ENCODE peak calls at places on chromosomes 2 and 18, in ten cellular contexts. Y is heart left ventricle, R is upper lobe of left lung, G is adrenal gland, W is transverse colon, J is spleen, Q is right lobe of liver, V is ovary, O is uterus, L is testis. A is an unnamed sample.

GRCh38 chr2:156331572-156332451 is 709 bp downstream of the NR4A2 start:
- DNase-seq in Y (peak; percentile 68), R (peak; percentile 90), G (peak; percentile 80), W (peak; percentile 74), J (peak; percentile 89), Q (peak; percentile 65), V (peak; percentile 49), O (peak; percentile 60), L (peak; percentile 70), A (no peak)

GRCh38 chr18:35502062-35502461 is 4.3 kb upstream of the INO80C start:
- DNase-seq in Y (no peak), R (no peak), G (no peak), W (no peak), J (no peak), Q (no peak), V (no peak), O (no peak), L (no peak), A (no peak)

GRCh38 chr2:184938221-184938985 is 340.1 kb downstream of the ZNF804A start:
- DNase-seq in Y (no peak), R (peak; percentile 4), G (no peak), W (no peak), J (no peak), Q (no peak), V (no peak), O (no peak), L (no peak), A (no peak)

GRCh38 chr2:141707486-141707885 is 423.3 kb downstream of the LRP1B start:
- DNase-seq in Y (no peak), R (no peak), G (no peak), W (no peak), J (no peak), Q (no peak), V (no peak), O (no peak), L (no peak), A (no peak)

GRCh38 chr2:140814141-140814540 is 1316.7 kb downstream of the LRP1B start:
- DNase-seq in Y (no peak), R (no peak), G (peak; percentile 12), W (no peak), J (no peak), Q (no peak), V (no peak), O (no peak), L (no peak), A (no peak)

GRCh38 chr18:2897448-2898052 is 50.7 kb downstream of the EMILIN2 start:
- DNase-seq in Y (no peak), R (no peak), G (no peak), W (no peak), J (no peak), Q (no peak), V (no peak), O (no peak), L (no peak), A (no peak)

GRCh38 chr18:65938592-65939372 is 188.0 kb downstream of the CDH7 start:
- DNase-seq in Y (no peak), R (no peak), G (no peak), W (peak; percentile 14), J (no peak), Q (no peak), V (no peak), O (no peak), L (peak; percentile 85), A (no peak)

GRCh38 chr2:189086710-189087109 is 92.9 kb downstream of the COL5A2 start:
- DNase-seq in Y (no peak), R (no peak), G (no peak), W (no peak), J (no peak), Q (no peak), V (no peak), O (no peak), L (no peak), A (no peak)

GRCh38 chr2:24970483-24971299 is 1.1 kb downstream of the DNAJC27 start:
- DNase-seq in Y (no peak), R (peak; percentile 22), G (no peak), W (no peak), J (no peak), Q (no peak), V (peak; percentile 17), O (no peak), L (no peak), A (no peak)

GRCh38 chr2:24973812-24974211 is 2.1 kb upstream of the DNAJC27 start:
- DNase-seq in Y (no peak), R (no peak), G (no peak), W (no peak), J (no peak), Q (no peak), V (no peak), O (no peak), L (no peak), A (no peak)

GRCh38 chr2:24971550-24972314 is at the start of gene DNAJC27:
- DNase-seq in Y (peak; percentile 98), R (peak; percentile 100), G (peak; percentile 98), W (peak; percentile 98), J (peak; percentile 99), Q (peak; percentile 99), V (peak; percentile 98), O (peak; percentile 99), L (peak; percentile 98), A (peak; percentile 99)

GRCh38 chr2:24971300-24971549 is 530 bp downstream of the DNAJC27 start:
- DNase-seq in Y (no peak), R (no peak), G (peak; percentile 45), W (no peak), J (no peak), Q (no peak), V (no peak), O (no peak), L (peak; percentile 43), A (no peak)

GRCh38 chr2:24972315-24972958 is 682 bp upstream of the DNAJC27 start:
- DNase-seq in Y (peak; percentile 53), R (no peak), G (peak; percentile 57), W (peak; percentile 42), J (peak; percentile 81), Q (peak; percentile 51), V (peak; percentile 42), O (peak; percentile 33), L (peak; percentile 59), A (no peak)
- TF ChIP-seq CTCF in Y (no peak), R (no peak), G (no peak), W (no peak), J (no peak), Q (no peak), V (no peak), O (no peak), L (no peak), A (no peak)

DNA sequence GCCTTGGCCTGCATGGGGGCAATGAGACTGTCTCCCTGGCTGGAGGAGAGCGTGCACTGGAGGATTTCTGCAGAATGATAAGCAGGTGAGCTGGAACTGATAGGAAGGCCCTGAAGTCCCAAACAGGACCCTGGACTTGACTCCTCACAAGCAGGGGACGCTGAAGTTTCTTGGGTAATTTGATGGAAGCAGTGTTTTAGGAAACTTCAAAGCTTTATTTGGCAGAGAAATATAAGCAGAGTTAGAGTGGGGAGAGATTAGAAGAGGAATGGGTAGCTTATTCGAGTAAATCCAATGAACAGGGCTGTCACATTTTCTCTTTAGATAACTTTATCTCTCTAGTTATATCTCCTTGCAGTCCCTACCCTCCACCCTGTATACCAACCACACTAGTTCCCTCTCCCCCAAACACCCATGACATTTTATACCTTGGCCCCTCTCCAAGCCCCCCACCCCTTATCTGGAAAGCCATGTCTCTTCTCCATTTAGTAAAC is 73.6 kb upstream of the IGFBP5 start:
- DNase-seq in Y (no peak), R (no peak), G (no peak), W (no peak), J (no peak), Q (no peak), V (no peak), O (no peak), L (no peak), A (no peak)
- TF ChIP-seq POLR2A in Y (no peak), R (no peak), G (no peak), W (no peak), J (no peak), Q (no peak), V (no peak), O (no peak), L (no peak), A (no peak)

GRCh38 chr2:27771548-27772335 is at the start of gene MRPL33:
- DNase-seq in Y (peak; percentile 98), R (peak; percentile 98), G (peak; percentile 97), W (peak; percentile 96), J (peak; percentile 96), Q (peak; percentile 96), V (peak; percentile 94), O (peak; percentile 93), L (peak; percentile 97), A (peak; percentile 99)

GRCh38 chr2:27771202-27771547 is 344 bp upstream of the MRPL33 start:
- DNase-seq in Y (no peak), R (no peak), G (no peak), W (no peak), J (no peak), Q (no peak), V (no peak), O (no peak), L (no peak), A (no peak)

GRCh38 chr2:27776097-27776496 is 4.6 kb downstream of the MRPL33 start:
- DNase-seq in Y (peak; percentile 63), R (no peak), G (peak; percentile 94), W (peak; percentile 33), J (no peak), Q (no peak), V (peak; percentile 71), O (peak; percentile 62), L (peak; percentile 92), A (peak; percentile 92)

GRCh38 chr2:27773959-27774358 is 2.4 kb downstream of the MRPL33 start:
- DNase-seq in Y (no peak), R (no peak), G (no peak), W (no peak), J (no peak), Q (no peak), V (no peak), O (no peak), L (no peak), A (peak; percentile 10)

DNA sequence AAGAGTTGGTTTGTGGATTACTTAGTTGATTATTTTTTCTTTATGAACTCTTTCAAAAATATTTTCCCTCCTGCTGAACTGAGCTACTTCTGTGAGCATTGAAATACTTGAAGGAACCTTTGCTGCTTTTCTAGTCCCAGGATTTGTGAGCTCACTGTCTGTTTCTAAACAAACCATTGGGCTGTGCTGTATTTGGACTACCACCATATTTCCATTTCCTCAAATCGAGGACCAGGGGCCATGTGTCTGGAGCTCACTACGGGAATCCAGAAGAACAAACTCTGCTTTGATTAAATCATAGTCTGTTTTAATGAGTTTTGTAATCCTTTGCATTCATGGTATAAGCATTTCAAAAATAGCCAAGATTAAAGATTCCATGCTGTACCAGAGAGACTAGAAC is 1.3 kb downstream of the MRPL33 start:
- DNase-seq in Y (no peak), R (no peak), G (no peak), W (no peak), J (no peak), Q (no peak), V (no peak), O (no peak), L (no peak), A (no peak)
- H3K27ac ChIP-seq in Y (peak overlapping the region; percentile 92), R (no peak overlapping the region), G (peak overlapping the region; percentile 95), W (peak overlapping the region; percentile 93), J (no peak overlapping the region), Q (peak overlapping the region; percentile 8), V (no peak overlapping the region), O (no peak overlapping the region), L (peak overlapping the region; percentile 96), A (peak overlapping the region; percentile 94)

GRCh38 chr2:38922902-38923301 is 33.2 kb downstream of the ARHGEF33 start:
- DNase-seq in Y (no peak), R (no peak), G (no peak), W (no peak), J (no peak), Q (no peak), V (no peak), O (no peak), L (no peak), A (no peak)

GRCh38 chr2:38922389-38922788 is 32.7 kb downstream of the ARHGEF33 start:
- DNase-seq in Y (no peak), R (no peak), G (no peak), W (no peak), J (no peak), Q (no peak), V (no peak), O (no peak), L (no peak), A (no peak)

GRCh38 chr2:38930600-38930999 is 40.9 kb downstream of the ARHGEF33 start:
- DNase-seq in Y (no peak), R (no peak), G (no peak), W (no peak), J (no peak), Q (no peak), V (no peak), O (no peak), L (no peak), A (no peak)

DNA sequence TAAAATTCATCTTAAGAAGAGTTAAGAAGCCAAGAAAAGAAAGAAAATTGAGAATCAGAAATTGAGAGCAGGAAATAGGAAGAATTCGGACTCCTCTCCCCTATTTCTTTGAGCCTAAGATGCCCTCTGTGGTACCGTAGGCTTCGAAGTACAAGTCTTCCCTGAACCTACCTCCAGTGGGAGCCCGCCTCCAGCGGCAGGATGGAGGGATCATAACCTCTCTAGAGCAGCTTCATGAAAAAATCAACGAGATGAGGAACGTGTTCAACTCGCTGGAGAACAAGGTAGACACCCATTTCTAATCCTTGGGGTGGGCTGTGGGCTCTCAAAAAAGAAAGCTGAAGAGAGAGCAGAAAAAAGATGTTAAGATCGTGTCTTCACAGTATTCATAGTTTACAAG is 36.3 kb downstream of the ARHGEF33 start:
- DNase-seq in Y (no peak), R (no peak), G (no peak), W (no peak), J (no peak), Q (no peak), V (no peak), O (no peak), L (no peak), A (no peak)
- TF ChIP-seq CTCF in Y (no peak), R (no peak), G (no peak), W (no peak), J (no peak), Q (no peak), V (no peak), O (no peak), L (no peak), A (no peak)